ENCODE peak calls at places on chromosome 5, in nine cellular contexts. Z is breast epithelium, T is heart left ventricle, U is left ventricle myocardium inferior, N is PC-3, R is neural progenitor cell, Q is GM06990, W is HCT116, I is mammary epithelial cell. B is an unnamed sample.

GRCh38 chr5:144024085-144024484 is 146.4 kb downstream of the YIPF5 start:
- DNase-seq in Q (no peak), R (no peak), W (no peak), I (no peak), N (no peak), T (no peak), U (no peak), Z (no peak), B (no peak)

GRCh38 chr5:151480384-151480783 is 33.0 kb downstream of the SLC36A1 start:
- DNase-seq in Q (no peak), R (no peak), I (no peak), U (peak; percentile 21), W (no peak), N (no peak), T (no peak), Z (no peak), B (no peak)

GRCh38 chr5:132419517-132420468 is 50.3 kb downstream of the SLC22A5 start:
- DNase-seq in Z (peak; percentile 64), R (peak; percentile 84), U (peak; percentile 65), I (peak; percentile 48), N (peak; percentile 68), Q (peak; percentile 81), W (peak; percentile 56), T (peak; percentile 77), B (peak; percentile 49)

GRCh38 chr5:14528926-14529325 is 52.7 kb upstream of the OTULINL start:
- DNase-seq in Q (no peak), Z (no peak), I (no peak), N (no peak), U (no peak), R (no peak), W (no peak), T (no peak), B (no peak)

GRCh38 chr5:86500947-86501346 is 116.8 kb upstream of the COX7C start:
- DNase-seq in U (no peak), Z (no peak), I (no peak), R (peak; percentile 6), N (peak; percentile 66), T (no peak), W (peak; percentile 3), Q (no peak), B (no peak)

GRCh38 chr5:64947031-64947430 is 178.3 kb downstream of the CWC27 start:
- DNase-seq in T (peak; percentile 10), N (peak; percentile 2), R (no peak), Q (no peak), W (no peak), Z (no peak), I (peak; percentile 67), U (no peak), B (peak; percentile 67)

GRCh38 chr5:168302785-168303184 is 11.3 kb downstream of the WWC1 start:
- DNase-seq in I (peak; percentile 55), R (no peak), T (no peak), Q (no peak), N (peak; percentile 82), Z (no peak), U (no peak), W (peak; percentile 63), B (peak; percentile 86)

GRCh38 chr5:143409972-143410371 is 6.5 kb upstream of the NR3C1 start:
- DNase-seq in Z (no peak), I (no peak), Q (no peak), T (no peak), N (no peak), R (no peak), U (no peak), W (no peak), B (no peak)

GRCh38 chr5:153659337-153659736 is 168.9 kb downstream of the GRIA1 start:
- DNase-seq in N (no peak), Z (no peak), Q (no peak), T (no peak), W (no peak), U (no peak), R (no peak), I (peak; percentile 42), B (peak; percentile 14)

GRCh38 chr5:143699121-143699520 is 112.8 kb upstream of the HMHB1 start:
- DNase-seq in T (no peak), I (no peak), N (no peak), Q (no peak), R (no peak), Z (no peak), W (no peak), U (no peak), B (peak; percentile 30)

GRCh38 chr5:129459485-129460120 is 495 bp upstream of the ADAMTS19 start:
- DNase-seq in T (peak; percentile 12), I (peak; percentile 4), U (peak; percentile 30), R (peak; percentile 66), Z (no peak), N (no peak), W (no peak), Q (peak; percentile 9), B (no peak)

GRCh38 chr5:116249648-116250047 is 164.8 kb downstream of the COMMD10 start:
- DNase-seq in N (peak; percentile 53), W (no peak), I (no peak), Q (no peak), T (no peak), R (no peak), U (no peak), Z (no peak), B (no peak)

GRCh38 chr5:38463634-38464521 is 92.6 kb downstream of the LIFR start:
- DNase-seq in Q (no peak), N (peak; percentile 96), R (no peak), W (peak; percentile 84), U (no peak), I (peak; percentile 85), Z (no peak), T (no peak), B (peak; percentile 89)

DNA sequence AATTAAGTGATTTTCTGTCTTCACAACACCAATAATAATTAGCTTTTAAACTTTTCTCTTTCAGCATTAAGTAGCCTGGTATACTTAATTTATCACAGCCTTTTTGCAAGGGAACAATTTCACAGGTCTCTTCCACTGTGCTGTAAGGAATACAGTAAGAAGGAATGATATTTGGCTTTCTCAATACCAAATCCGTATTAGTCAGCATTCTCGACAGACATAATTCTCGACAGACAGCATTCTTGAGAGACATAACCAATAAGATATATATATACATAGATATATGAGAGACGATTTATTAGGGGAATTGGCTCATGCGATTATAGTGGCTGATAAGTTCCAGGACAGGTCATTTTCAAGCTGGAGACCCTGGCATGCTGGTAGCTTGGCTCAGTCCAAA is 18.0 kb downstream of the PRKAA1 start:
- DNase-seq in I (no peak), N (peak; percentile 45), T (no peak), R (no peak), Q (no peak), W (no peak), Z (no peak), U (no peak), B (no peak)
- H3K27me3 ChIP-seq in I (no peaks in the 10 kb centered on the region), N (no peaks in the 10 kb centered on the region), T (no peaks in the 10 kb centered on the region), R (no peaks in the 10 kb centered on the region), Q (no peaks in the 10 kb centered on the region), W (no peaks in the 10 kb centered on the region), Z (no peaks in the 10 kb centered on the region), U (no peaks in the 10 kb centered on the region), B (no peaks in the 10 kb centered on the region)

DNA sequence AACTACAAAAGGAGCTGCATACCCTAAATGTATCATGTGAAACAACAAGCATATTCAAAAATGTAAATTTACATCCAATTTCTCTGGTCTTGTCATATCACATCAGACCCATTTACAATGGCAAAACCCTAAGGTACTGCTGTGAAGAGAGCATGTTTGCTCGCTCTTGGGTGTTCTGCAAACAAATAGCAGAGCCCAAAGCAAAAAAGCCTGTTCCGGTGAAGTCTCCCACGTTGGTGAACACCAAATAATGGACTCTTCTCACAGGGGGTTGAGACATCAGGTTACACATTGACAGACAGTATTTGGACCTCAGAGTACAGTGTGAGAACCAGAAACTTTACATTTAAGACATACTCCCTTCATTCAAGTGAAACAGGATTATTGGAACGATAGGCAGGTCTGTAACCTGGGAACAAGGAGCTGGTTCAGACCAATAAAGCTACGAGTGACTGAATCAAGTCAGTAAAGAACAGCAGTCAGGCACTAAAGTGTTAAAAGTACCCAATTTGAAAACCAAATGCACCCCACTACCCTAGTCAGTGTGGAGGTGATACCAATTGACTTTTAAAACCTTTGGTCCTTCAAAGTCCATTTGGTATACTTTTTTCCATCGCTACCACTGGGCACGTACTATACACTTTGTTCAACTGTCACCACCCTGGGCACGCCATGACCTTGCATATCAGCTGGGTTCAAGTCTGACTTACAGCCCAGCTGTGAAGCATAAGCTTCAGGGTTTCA is 36.5 kb downstream of the ETF1 start:
- DNase-seq in W (no peak), Z (no peak), T (no peak), Q (no peak), N (no peak), U (no peak), R (no peak), I (no peak), B (no peak)
- H3K36me3 ChIP-seq in W (peaks cover 29% of the 10 kb centered on the region), Z (no peaks in the 10 kb centered on the region), T (peaks cover 56% of the 10 kb centered on the region), Q (peaks cover 11% of the 10 kb centered on the region), N (peaks cover 19% of the 10 kb centered on the region), U (peaks cover 51% of the 10 kb centered on the region), R (peaks cover 9% of the 10 kb centered on the region), I (peaks cover 24% of the 10 kb centered on the region), B (peaks cover 4% of the 10 kb centered on the region)

GRCh38 chr5:141806626-141807025 is 71.6 kb downstream of the PCDH1 start:
- DNase-seq in Q (no peak), W (no peak), N (no peak), R (no peak), U (no peak), T (no peak), I (no peak), Z (no peak), B (no peak)

GRCh38 chr5:141809697-141810096 is 68.5 kb downstream of the PCDH1 start:
- DNase-seq in U (no peak), N (no peak), I (no peak), R (no peak), Q (no peak), W (no peak), Z (no peak), T (no peak), B (no peak)

GRCh38 chr5:141808857-141809256 is 69.4 kb downstream of the PCDH1 start:
- DNase-seq in N (no peak), T (no peak), W (no peak), Z (no peak), U (no peak), Q (no peak), I (no peak), R (no peak), B (no peak)

GRCh38 chr5:141807732-141808131 is 70.5 kb downstream of the PCDH1 start:
- DNase-seq in U (no peak), T (no peak), Z (no peak), R (no peak), Q (no peak), I (no peak), N (no peak), W (no peak), B (no peak)

DNA sequence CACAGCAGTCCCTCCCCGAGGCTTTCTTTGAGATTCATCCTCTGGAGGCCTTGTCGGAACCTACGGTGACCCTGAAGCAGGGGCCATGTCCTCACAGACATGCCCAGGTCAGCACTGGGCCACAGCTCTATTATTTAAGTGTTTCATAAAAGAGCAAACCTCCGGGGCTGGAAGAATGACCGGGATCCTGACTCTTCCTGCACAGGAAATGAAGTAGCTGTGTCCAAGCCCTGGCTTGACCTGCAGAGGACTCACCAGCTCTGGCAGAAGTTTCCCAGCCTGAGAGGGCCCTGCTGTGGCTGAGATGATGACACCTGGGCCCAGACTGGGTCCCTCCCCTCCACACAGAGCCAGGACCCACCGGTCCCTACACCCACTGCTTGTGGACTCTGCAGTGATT is 72.3 kb downstream of the PCDH1 start:
- DNase-seq in I (no peak), U (peak; percentile 54), N (no peak), Q (no peak), Z (no peak), R (no peak), T (peak; percentile 70), W (no peak), B (no peak)
- TF ChIP-seq CTCF in I (no peak), U (no peak), N (no peak), Q (no peak), Z (no peak), R (no peak), T (no peak), W (no peak), B (no peak)

GRCh38 chr5:1152156-1152555 is 40.3 kb upstream of the SLC12A7 start:
- DNase-seq in T (no peak), I (no peak), U (no peak), W (no peak), Z (no peak), R (no peak), N (no peak), Q (no peak), B (no peak)
- H3K27me3 ChIP-seq in T (peaks cover 39% of the 10 kb centered on the region), I (peaks cover 4% of the 10 kb centered on the region), U (peaks cover 43% of the 10 kb centered on the region), W (no peaks in the 10 kb centered on the region), Z (peaks cover 25% of the 10 kb centered on the region), R (peaks cover 49% of the 10 kb centered on the region), N (no peaks in the 10 kb centered on the region), Q (no peaks in the 10 kb centered on the region), B (peaks cover 28% of the 10 kb centered on the region)

B was measured in bronchial epithelial cell.